ENCODE peak calls at places on chromosome 13, in six cellular contexts. Y, R, L, I, K and F are unnamed samples.

GRCh38 chr13:109844396-109844795 is 58.0 kb upstream of the IRS2 start:
- DNase-seq in Y (no peak), R (peak), L (no peak), I (peak), K (no peak), F (no peak)

GRCh38 chr13:44854264-44855060 is 134.8 kb downstream of the NUFIP1 start:
- DNase-seq in Y (no peak), R (no peak), L (no peak), I (no peak), K (peak), F (peak)

GRCh38 chr13:105665284-105665683 is 870.2 kb downstream of the EFNB2 start:
- DNase-seq in Y (peak), R (peak), L (no peak), I (peak), K (no peak), F (no peak)

GRCh38 chr13:32278456-32278855 is 36.7 kb downstream of the ZAR1L start:
- DNase-seq in Y (peak), R (peak), L (no peak), I (peak), K (no peak), F (no peak)

GRCh38 chr13:38688674-38689073 is 1.8 kb downstream of the FREM2 start:
- DNase-seq in Y (no peak), R (no peak), L (no peak), I (no peak), K (no peak), F (no peak)

GRCh38 chr13:66994097-66994496 is 236.0 kb downstream of the PCDH9 start:
- DNase-seq in Y (peak), R (no peak), L (peak), I (peak), K (peak), F (peak)

GRCh38 chr13:26498524-26499208 is 58.8 kb upstream of the WASF3 start:
- DNase-seq in Y (no peak), R (no peak), L (no peak), I (peak), K (no peak), F (no peak)

GRCh38 chr13:29464105-29464679 is 131.3 kb downstream of the SLC7A1 start:
- DNase-seq in Y (no peak), R (no peak), L (no peak), I (no peak), K (no peak), F (no peak)

GRCh38 chr13:90984737-90985136 is 362.8 kb upstream of the MIR17HG start:
- DNase-seq in Y (no peak), R (no peak), L (no peak), I (no peak), K (no peak), F (no peak)

GRCh38 chr13:74248477-74248876 is 114.3 kb upstream of the KLF12 start:
- DNase-seq in Y (no peak), R (no peak), L (no peak), I (no peak), K (no peak), F (no peak)

GRCh38 chr13:94416454-94417080 is 62.9 kb downstream of the DCT start:
- DNase-seq in Y (no peak), R (no peak), L (peak), I (no peak), K (peak), F (peak)

GRCh38 chr13:79659161-79659560 is 178.2 kb downstream of the NDFIP2 start:
- DNase-seq in Y (no peak), R (no peak), L (no peak), I (no peak), K (no peak), F (no peak)

GRCh38 chr13:36323951-36324566 is 22.1 kb downstream of the SPART start:
- DNase-seq in Y (no peak), R (no peak), L (no peak), I (peak), K (no peak), F (no peak)

GRCh38 chr13:113862766-113863510 is 938 bp downstream of the GAS6 start:
- DNase-seq in Y (no peak), R (no peak), L (no peak), I (peak), K (peak), F (peak)
- H3K4me3 ChIP-seq in Y (peak), R (peak), L (peak), I (peak), K (peak), F (peak)

DNA sequence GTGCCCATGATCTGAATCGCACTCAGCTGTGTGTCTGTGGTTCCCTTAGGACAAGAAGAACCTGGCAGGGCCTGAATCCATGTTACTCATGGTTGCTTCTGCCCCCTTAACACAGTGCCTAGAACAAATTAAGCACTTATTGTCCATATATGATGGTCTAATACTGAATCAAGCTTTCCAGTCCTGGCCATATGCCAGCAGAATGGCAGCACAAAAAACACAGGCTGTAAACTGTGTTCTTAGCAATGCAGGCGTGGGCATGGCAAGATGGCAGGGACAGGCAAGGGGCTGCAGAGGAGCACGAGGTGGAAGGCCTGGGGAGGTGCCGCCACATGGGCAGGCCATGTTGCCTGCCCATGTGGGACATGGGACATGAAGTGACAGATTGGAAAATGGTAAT is 68.2 kb downstream of the LATS2 start:
- DNase-seq in Y (no peak), R (no peak), L (no peak), I (no peak), K (no peak), F (no peak)
- H3K4me3 ChIP-seq in Y (no peak), R (no peak), L (no peak), I (no peak), K (no peak), F (no peak)

DNA sequence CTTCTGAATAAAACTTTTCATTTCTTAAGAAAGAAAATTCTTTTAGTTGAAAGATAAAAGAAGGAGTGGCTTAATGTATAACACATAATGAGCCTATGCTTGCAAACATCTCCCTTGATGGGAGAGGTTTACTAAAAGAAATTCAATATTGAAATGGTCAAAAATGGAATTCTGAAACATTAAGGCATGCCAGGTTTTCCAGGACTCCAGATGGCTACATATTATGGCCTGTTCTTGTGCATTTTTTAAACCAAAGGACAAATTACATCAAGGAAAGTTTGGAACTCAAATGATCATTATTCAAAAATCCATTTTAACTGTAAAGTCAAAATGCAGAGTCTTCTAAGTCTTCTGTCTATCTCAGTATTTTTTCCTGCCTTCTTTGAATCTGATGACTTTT is 19.1 kb upstream of the CYSLTR2 start:
- DNase-seq in Y (no peak), R (no peak), L (no peak), I (no peak), K (no peak), F (no peak)
- H3K4me3 ChIP-seq in Y (no peak), R (no peak), L (no peak), I (no peak), K (no peak), F (no peak)

DNA sequence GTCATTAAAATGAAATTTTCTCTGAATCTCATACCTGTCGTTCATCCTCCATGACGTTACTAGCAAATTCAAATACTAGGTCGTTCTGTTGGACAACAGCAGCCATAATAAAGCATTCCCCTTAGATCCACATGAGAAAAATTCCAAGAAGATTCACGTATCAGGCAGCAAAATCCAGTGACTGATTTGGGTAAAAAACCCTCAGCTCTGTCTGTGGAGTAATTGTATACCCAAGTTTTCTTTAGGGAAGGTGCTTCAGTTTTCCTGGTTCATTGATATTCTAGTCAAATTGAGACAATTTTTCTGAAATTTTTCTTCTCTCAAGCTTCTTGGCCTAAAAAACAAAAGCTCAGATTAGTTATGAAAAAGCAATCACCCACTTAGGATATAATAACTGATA is 37.2 kb downstream of the ELF1 start:
- DNase-seq in Y (no peak), R (no peak), L (no peak), I (no peak), K (no peak), F (no peak)
- H3K4me3 ChIP-seq in Y (no peak), R (no peak), L (no peak), I (no peak), K (no peak), F (no peak)

GRCh38 chr13:102599451-102600012 is 2.7 kb downstream of the TPP2 start:
- DNase-seq in Y (no peak), R (no peak), L (no peak), I (no peak), K (no peak), F (no peak)
- H3K4me3 ChIP-seq in Y (no peak), R (peak), L (no peak), I (no peak), K (no peak), F (no peak)

GRCh38 chr13:75458696-75459422 is 23.1 kb downstream of the TBC1D4 start:
- DNase-seq in Y (no peak), R (no peak), L (no peak), I (no peak), K (no peak), F (no peak)
- H3K4me3 ChIP-seq in Y (no peak), R (no peak), L (no peak), I (no peak), K (no peak), F (no peak)

DNA sequence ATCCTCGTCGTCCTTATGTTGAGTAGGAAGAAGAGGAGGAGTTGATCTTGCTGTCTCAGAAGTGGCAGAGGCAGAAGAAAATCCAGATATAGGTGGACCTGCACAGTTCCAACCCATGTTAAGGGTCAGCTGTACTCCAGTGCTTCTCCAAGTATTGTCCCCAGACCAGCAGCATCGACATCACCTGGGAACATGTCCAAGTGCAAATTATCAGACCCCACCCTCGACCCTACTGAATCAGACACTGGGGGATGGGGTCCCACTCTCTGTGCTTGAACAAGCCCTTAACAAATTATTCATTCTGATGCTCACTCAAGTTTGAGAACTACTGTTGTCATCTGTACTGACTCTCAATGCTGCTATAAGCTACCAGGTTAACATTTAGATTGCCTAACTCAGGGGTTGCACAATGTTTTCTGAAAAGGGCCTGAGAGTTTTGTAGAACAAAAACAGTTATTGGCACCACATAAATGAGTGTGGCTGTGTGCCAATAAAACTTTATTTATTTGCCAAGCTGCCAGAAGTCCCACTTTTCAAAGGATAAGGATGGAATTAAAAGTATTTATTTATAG is 226.7 kb upstream of the IPO5 start:
- DNase-seq in Y (no peak), R (no peak), L (no peak), I (no peak), K (no peak), F (no peak)
- H3K4me3 ChIP-seq in Y (no peak), R (no peak), L (no peak), I (no peak), K (no peak), F (no peak)

DNA sequence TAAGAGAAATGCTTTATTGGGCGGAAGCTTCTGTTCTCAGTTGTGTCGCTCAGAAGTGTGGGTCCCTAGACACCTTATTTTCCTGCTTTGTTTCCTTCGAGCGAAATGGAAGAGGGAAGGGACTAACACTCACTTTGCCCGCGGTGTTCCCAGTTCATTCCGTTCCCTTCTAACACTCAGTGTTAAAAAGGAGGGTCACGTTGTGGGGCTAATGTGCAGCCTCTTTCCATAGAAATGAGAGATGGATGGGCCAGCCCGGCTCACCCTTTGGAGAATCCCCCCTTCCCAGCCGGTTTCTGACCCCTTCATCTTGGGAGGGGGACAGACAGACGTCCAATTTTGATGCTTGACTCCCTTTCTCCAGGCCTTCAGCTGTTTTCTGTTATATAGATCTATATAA is 2.3 kb downstream of the ATP11A start:
- DNase-seq in Y (no peak), R (no peak), L (no peak), I (no peak), K (no peak), F (no peak)
- H3K4me3 ChIP-seq in Y (peak), R (no peak), L (no peak), I (no peak), K (peak), F (peak)

GRCh38 chr13:52406629-52407028 is 657 bp upstream of the THSD1 start:
- DNase-seq in Y (no peak), R (no peak), L (no peak), I (no peak), K (no peak), F (no peak)
- H3K4me3 ChIP-seq in Y (no peak), R (peak), L (no peak), I (peak), K (peak), F (no peak)

GRCh38 chr13:98496239-98496668 is 80.7 kb downstream of the STK24 start:
- DNase-seq in Y (no peak), R (no peak), L (no peak), I (no peak), K (no peak), F (no peak)

GRCh38 chr13:98494769-98495168 is 82.1 kb downstream of the STK24 start:
- DNase-seq in Y (no peak), R (no peak), L (no peak), I (no peak), K (no peak), F (no peak)

GRCh38 chr13:98496966-98497365 is 79.9 kb downstream of the STK24 start:
- DNase-seq in Y (no peak), R (no peak), L (no peak), I (no peak), K (no peak), F (no peak)

GRCh38 chr13:98493035-98493401 is 83.9 kb downstream of the STK24 start:
- DNase-seq in Y (no peak), R (no peak), L (no peak), I (no peak), K (no peak), F (no peak)

GRCh38 chr13:98495627-98496238 is 81.2 kb downstream of the STK24 start:
- DNase-seq in Y (no peak), R (no peak), L (no peak), I (no peak), K (no peak), F (no peak)
- H3K4me3 ChIP-seq in Y (no peak), R (no peak), L (no peak), I (no peak), K (no peak), F (no peak)